ENCODE peak calls at places on chromosomes 13 and 19, in four cellular contexts. B, E, Z and A are unnamed samples.

GRCh38 chr19:18264428-18264827 is 9.8 kb downstream of the IQCN start:
- DNase-seq in E (no peak), Z (no peak), B (no peak), A (no peak)

GRCh38 chr19:18718015-18718526 is 34.6 kb downstream of the CRTC1 start:
- DNase-seq in Z (no peak), E (no peak), B (no peak), A (no peak)

GRCh38 chr13:99313941-99314340 is 6.7 kb upstream of the GPR183 start:
- DNase-seq in B (no peak), E (no peak), Z (no peak), A (no peak)

GRCh38 chr13:98349731-98350305 is 172.7 kb upstream of the RNF113B start:
- DNase-seq in Z (peak; percentile 74), E (no peak), B (no peak), A (no peak)

GRCh38 chr19:12833747-12834417 is 497 bp downstream of the RTBDN start:
- DNase-seq in B (no peak), E (no peak), Z (no peak), A (peak; percentile 69)

GRCh38 chr19:35609881-35610353 is 2.6 kb upstream of the HAUS5 start:
- DNase-seq in Z (no peak), E (no peak), B (no peak), A (no peak)

GRCh38 chr19:8641908-8642547 is 11.6 kb downstream of the NFILZ start:
- DNase-seq in B (no peak), Z (no peak), E (no peak), A (no peak)

GRCh38 chr13:39586142-39586541 is 16.9 kb downstream of the LHFPL6 start:
- DNase-seq in B (no peak), E (no peak), Z (no peak), A (no peak)